ENCODE peak calls at places on chromosomes 5 and 9, in five cellular contexts. B, S, Z, H and J are unnamed samples. For H3K9me3, the result is how much of the 10 kb centered on the place peaks cover.

GRCh38 chr5:124580925-124581821 is 165.3 kb downstream of the ZNF608 start:
- DNase-seq in S (peak), H (peak), Z (no peak), B (no peak), J (no peak)

GRCh38 chr9:132027752-132028666 is 51.7 kb downstream of the MED27 start:
- DNase-seq in H (no peak), Z (no peak), S (no peak), B (no peak), J (no peak)

GRCh38 chr9:86368871-86369521 is 14.8 kb upstream of the TUT7 start:
- DNase-seq in S (peak), Z (no peak), B (no peak), H (no peak), J (no peak)

GRCh38 chr9:120876842-120877240 is at the start of gene PHF19:
- DNase-seq in H (no peak), B (no peak), S (peak), Z (no peak), J (no peak)

GRCh38 chr5:161546463-161547301 is at the start of gene GABRB2:
- DNase-seq in Z (no peak), H (peak), B (peak), S (peak), J (no peak)

GRCh38 chr5:146813748-146814147 is 64.8 kb downstream of the PPP2R2B start:
- DNase-seq in S (no peak), Z (no peak), B (no peak), H (peak), J (no peak)

GRCh38 chr5:639584-640213 is 27.6 kb downstream of the CEP72 start:
- DNase-seq in B (no peak), Z (no peak), S (no peak), H (no peak), J (no peak)

GRCh38 chr9:83027153-83027867 is 35.6 kb downstream of the RASEF start:
- DNase-seq in B (no peak), Z (peak), H (no peak), S (peak), J (no peak)

GRCh38 chr5:442335-443238 is at the start of gene EXOC3:
- DNase-seq in S (peak), Z (peak), H (peak), B (peak), J (no peak)

GRCh38 chr9:87467187-87467586 is 30.5 kb upstream of the DAPK1 start:
- DNase-seq in S (no peak), H (no peak), B (no peak), Z (no peak), J (no peak)

GRCh38 chr5:174608631-174609097 is 115.7 kb upstream of the MSX2 start:
- DNase-seq in Z (peak), B (peak), H (no peak), S (no peak), J (no peak)

GRCh38 chr5:7827602-7828001 is 23.3 kb downstream of the CFAP90 start:
- DNase-seq in H (no peak), Z (no peak), S (no peak), B (no peak), J (no peak)

GRCh38 chr5:67031689-67032088 is 164.9 kb downstream of the CD180 start:
- DNase-seq in H (no peak), S (no peak), Z (no peak), B (no peak), J (no peak)

GRCh38 chr9:23774266-23774665 is 51.8 kb downstream of the ELAVL2 start:
- DNase-seq in S (no peak), Z (no peak), B (no peak), H (no peak), J (no peak)

GRCh38 chr5:57358796-57359592 is 123.6 kb downstream of the ACTBL2 start:
- DNase-seq in S (no peak), B (no peak), H (no peak), Z (no peak), J (no peak)

GRCh38 chr9:113309204-113309813 is 6.1 kb upstream of the RNF183 start:
- DNase-seq in S (peak), H (no peak), Z (peak), B (no peak), J (no peak)

GRCh38 chr9:73685786-73686185 is 534.1 kb downstream of the ANXA1 start:
- DNase-seq in B (no peak), S (no peak), H (no peak), Z (no peak), J (no peak)

GRCh38 chr5:74135033-74135432 is 505.5 kb downstream of the ENC1 start:
- DNase-seq in Z (no peak), S (no peak), B (no peak), H (no peak), J (no peak)

GRCh38 chr5:147791181-147791580 is 8.7 kb upstream of the JAKMIP2 start:
- DNase-seq in Z (no peak), S (no peak), B (no peak), H (no peak), J (no peak)

GRCh38 chr5:454936-455335 is 12.0 kb downstream of the EXOC3 start:
- DNase-seq in Z (no peak), S (no peak), H (no peak), B (peak), J (no peak)

GRCh38 chr9:78745331-78745730 is 448.4 kb downstream of the PSAT1 start:
- DNase-seq in S (no peak), H (no peak), B (no peak), Z (no peak), J (no peak)

GRCh38 chr5:124741711-124742496 is 4.5 kb downstream of the ZNF608 start:
- DNase-seq in H (peak), S (no peak), B (no peak), Z (peak), J (no peak)

GRCh38 chr5:88663793-88664216 is 219.2 kb downstream of the MEF2C start:
- DNase-seq in H (no peak), B (no peak), S (no peak), Z (no peak), J (no peak)

GRCh38 chr9:89002987-89003386 is 11.7 kb downstream of the S1PR3 start:
- DNase-seq in S (no peak), B (no peak), Z (no peak), H (no peak), J (peak)

GRCh38 chr5:175254155-175254554 is 189.8 kb downstream of the DRD1 start:
- DNase-seq in B (no peak), H (no peak), S (no peak), Z (no peak), J (no peak)

GRCh38 chr9:27227192-27227591 is 69.8 kb downstream of the EQTN start:
- DNase-seq in Z (no peak), S (peak), H (no peak), B (no peak), J (no peak)

GRCh38 chr9:123620258-123620657 is 264.3 kb downstream of the CRB2 start:
- DNase-seq in S (no peak), B (no peak), Z (no peak), H (no peak), J (no peak)

GRCh38 chr5:15452030-15452429 is 48.0 kb upstream of the FBXL7 start:
- DNase-seq in S (no peak), Z (no peak), B (peak), H (no peak), J (no peak)

GRCh38 chr5:79050513-79050912 is 19.0 kb downstream of the DMGDH start:
- DNase-seq in B (no peak), Z (no peak), H (no peak), S (peak), J (no peak)

GRCh38 chr5:400282-401215 is 42.4 kb upstream of the EXOC3 start:
- DNase-seq in H (peak), B (peak), S (no peak), Z (no peak), J (peak)

GRCh38 chr5:64612349-64612961 is 77.8 kb upstream of the SHISAL2B start:
- DNase-seq in S (peak), Z (peak), B (no peak), H (no peak), J (no peak)

GRCh38 chr5:73826761-73827450 is 200.9 kb downstream of the ARHGEF28 start:
- DNase-seq in Z (no peak), S (no peak), H (no peak), B (no peak), J (no peak)

GRCh38 chr5:74639538-74640449 is 734 bp downstream of the ENC1 start:
- DNase-seq in H (peak), Z (no peak), S (no peak), B (peak), J (no peak)

GRCh38 chr9:16873131-16873787 is 2.8 kb upstream of the BNC2 start:
- DNase-seq in H (no peak), Z (no peak), S (no peak), B (no peak), J (no peak)

GRCh38 chr5:67214036-67214435 is 17.4 kb upstream of the CD180 start:
- DNase-seq in H (no peak), S (no peak), B (no peak), Z (no peak), J (no peak)

GRCh38 chr9:125021069-125021468 is 80.2 kb upstream of the GOLGA1 start:
- DNase-seq in H (no peak), S (no peak), Z (no peak), B (no peak), J (no peak)

GRCh38 chr5:167816864-167817263 is 474.6 kb upstream of the WWC1 start:
- DNase-seq in H (no peak), B (no peak), S (no peak), Z (no peak), J (no peak)

GRCh38 chr9:112248722-112249121 is 73.6 kb upstream of the SUSD1 start:
- DNase-seq in S (no peak), H (no peak), B (no peak), Z (no peak), J (no peak)

GRCh38 chr9:133506653-133507038 is 18.1 kb downstream of the MYMK start:
- DNase-seq in Z (no peak), S (peak), H (no peak), B (no peak), J (no peak)

GRCh38 chr5:172640822-172641358 is at the start of gene NEURL1B:
- DNase-seq in H (peak), Z (peak), B (peak), S (peak), J (no peak)
- TF ChIP-seq POLR2AphosphoS5 in H (no peak), Z (peak), B (peak), S (no peak), J (peak)

DNA sequence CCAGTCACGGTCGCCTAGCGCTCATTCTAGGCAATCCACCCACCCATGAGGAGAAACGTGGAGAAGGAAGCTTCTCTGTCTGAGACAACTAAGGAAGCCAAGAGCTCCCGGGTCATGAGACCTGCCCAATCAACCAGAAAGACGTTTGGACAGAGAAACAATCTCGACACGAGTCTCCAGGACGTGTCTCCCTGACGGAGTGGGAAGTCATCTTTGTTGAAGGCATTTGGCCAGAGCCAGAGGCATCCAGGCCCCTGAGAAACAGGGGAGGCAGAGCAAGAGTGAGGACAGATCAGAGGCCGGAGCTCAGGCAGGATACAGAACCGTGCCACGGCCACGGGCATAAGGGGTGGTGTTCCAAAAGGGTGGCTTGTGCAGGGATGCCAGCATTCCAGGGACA is 479.0 kb downstream of the SPATA31A7 start:
- DNase-seq in S (no peak), H (no peak), B (peak), Z (no peak), J (peak)
- H3K9me3 ChIP-seq in S (under half), H (under half), B (under half), Z (under half), J (under half)

GRCh38 chr9:94870793-94871558 is 144.5 kb downstream of the AOPEP start:
- DNase-seq in H (peak), Z (no peak), S (no peak), B (no peak), J (no peak)
- H3K27ac ChIP-seq in H (no peak), Z (peak), S (no peak), B (no peak), J (peak)

DNA sequence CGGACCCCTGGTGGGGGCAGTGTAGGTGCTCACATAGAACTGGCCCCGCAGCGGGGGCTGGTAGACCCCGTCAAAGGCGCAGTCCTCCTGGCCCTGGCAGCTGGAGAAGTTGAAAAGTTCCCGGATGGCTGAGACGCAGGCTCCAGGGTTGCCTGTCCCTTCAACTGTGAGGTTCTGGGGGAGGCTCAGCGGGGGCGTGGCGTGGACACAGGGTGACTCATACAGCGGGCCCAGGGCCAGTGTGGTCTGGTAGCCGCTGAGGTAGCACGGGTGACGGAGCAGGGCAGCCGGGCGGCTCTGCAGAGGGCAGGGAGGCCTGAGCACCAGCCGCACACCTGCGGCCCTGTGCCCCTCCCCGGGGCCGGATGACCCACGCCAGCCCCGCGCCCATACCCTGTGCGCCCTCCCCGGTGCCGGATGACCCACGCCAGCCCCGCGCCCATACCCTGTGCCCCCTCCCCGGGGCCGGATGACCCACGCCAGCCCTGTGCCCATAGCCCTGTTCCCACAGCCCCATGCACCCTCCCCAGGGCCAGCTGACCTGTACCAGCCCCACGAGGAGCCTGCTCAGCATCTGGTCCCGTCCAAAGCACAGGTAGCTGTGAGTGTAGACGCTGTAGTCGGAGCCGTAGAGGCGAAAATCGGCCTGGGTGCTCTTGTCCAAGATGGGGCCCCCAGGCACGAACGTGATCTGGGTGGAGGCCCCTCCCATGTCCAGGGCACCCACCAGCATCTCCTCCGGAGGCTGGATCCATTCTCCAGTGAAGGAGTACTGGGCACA is 5.0 kb downstream of the ENTPD8 start:
- DNase-seq in S (peak), H (no peak), B (peak), Z (peak), J (no peak)
- TF ChIP-seq POLR2AphosphoS5 in S (no peak), H (no peak), B (no peak), Z (peak), J (no peak)

GRCh38 chr5:158669275-158669674 is 430.4 kb downstream of the EBF1 start:
- DNase-seq in B (no peak), S (no peak), H (no peak), Z (no peak), J (no peak)
- H3K9me3 ChIP-seq in B (under half), S (under half), H (under half), Z (under half), J (under half)

GRCh38 chr9:130833324-130833990 is 1.6 kb upstream of the ABL1 start:
- DNase-seq in S (no peak), Z (no peak), H (no peak), B (no peak), J (no peak)
- H3K27ac ChIP-seq in S (no peak), Z (no peak), H (no peak), B (peak), J (peak)